ENCODE peak calls at places on chromosomes 7 and 10, in six cellular contexts. One of them, this sample, is unnamed.

GRCh38 chr10:78852447-78852846 is 216.3 kb upstream of the ZMIZ1 start:
- DNase-seq in psoas muscle: no peak
- DNase-seq in osteoblast: no peak
- DNase-seq in prostate gland: no peak
- DNase-seq in Peyer's patch: no peak
- DNase-seq in tibial artery: no peak
- DNase-seq in this sample: no peak

GRCh38 chr10:103969436-103969835 is 2.5 kb downstream of the SLK start:
- DNase-seq in psoas muscle: no peak
- DNase-seq in osteoblast: no peak
- DNase-seq in prostate gland: no peak
- DNase-seq in Peyer's patch: no peak
- DNase-seq in tibial artery: no peak
- DNase-seq in this sample: peak; percentile 23

GRCh38 chr10:62046522-62047239 is 145.2 kb downstream of the ARID5B start:
- DNase-seq in psoas muscle: no peak
- DNase-seq in osteoblast: no peak
- DNase-seq in prostate gland: no peak
- DNase-seq in Peyer's patch: no peak
- DNase-seq in tibial artery: peak; percentile 56
- DNase-seq in this sample: peak; percentile 90

GRCh38 chr7:86930554-86931307 is 128.7 kb downstream of the ELAPOR2 start:
- DNase-seq in psoas muscle: no peak
- DNase-seq in osteoblast: no peak
- DNase-seq in prostate gland: no peak
- DNase-seq in Peyer's patch: no peak
- DNase-seq in tibial artery: no peak
- DNase-seq in this sample: no peak

GRCh38 chr7:6653101-6653995 is 16.2 kb downstream of the ZNF316 start:
- DNase-seq in psoas muscle: no peak
- DNase-seq in osteoblast: peak; percentile 88
- DNase-seq in prostate gland: no peak
- DNase-seq in Peyer's patch: no peak
- DNase-seq in tibial artery: no peak
- DNase-seq in this sample: no peak

GRCh38 chr7:150420242-150420641 is 30.2 kb upstream of the GIMAP8 start:
- DNase-seq in psoas muscle: no peak
- DNase-seq in osteoblast: no peak
- DNase-seq in prostate gland: no peak
- DNase-seq in Peyer's patch: no peak
- DNase-seq in tibial artery: no peak
- DNase-seq in this sample: no peak

GRCh38 chr10:131025333-131025732 is 286.2 kb downstream of the TCERG1L start:
- DNase-seq in psoas muscle: no peak
- DNase-seq in osteoblast: no peak
- DNase-seq in prostate gland: no peak
- DNase-seq in Peyer's patch: peak; percentile 27
- DNase-seq in tibial artery: no peak
- DNase-seq in this sample: no peak

GRCh38 chr10:71613303-71613777 is 106.2 kb downstream of the C10orf105 start:
- DNase-seq in psoas muscle: peak; percentile 44
- DNase-seq in osteoblast: peak; percentile 92
- DNase-seq in prostate gland: no peak
- DNase-seq in Peyer's patch: peak; percentile 76
- DNase-seq in tibial artery: no peak
- DNase-seq in this sample: peak; percentile 13

GRCh38 chr7:92968502-92968901 is 132.1 kb upstream of the CDK6 start:
- DNase-seq in psoas muscle: no peak
- DNase-seq in osteoblast: no peak
- DNase-seq in prostate gland: no peak
- DNase-seq in Peyer's patch: no peak
- DNase-seq in tibial artery: no peak
- DNase-seq in this sample: no peak

GRCh38 chr7:34622182-34622581 is 35.8 kb upstream of the NPSR1 start:
- DNase-seq in psoas muscle: no peak
- DNase-seq in osteoblast: no peak
- DNase-seq in prostate gland: no peak
- DNase-seq in Peyer's patch: no peak
- DNase-seq in tibial artery: no peak
- DNase-seq in this sample: no peak

GRCh38 chr7:90511776-90512175 is 42.3 kb downstream of the PTTG1IP2 start:
- DNase-seq in psoas muscle: no peak
- DNase-seq in osteoblast: no peak
- DNase-seq in prostate gland: no peak
- DNase-seq in Peyer's patch: no peak
- DNase-seq in tibial artery: no peak
- DNase-seq in this sample: no peak

GRCh38 chr7:118186491-118186890 is 2.5 kb downstream of the LSM8 start:
- DNase-seq in psoas muscle: no peak
- DNase-seq in osteoblast: no peak
- DNase-seq in prostate gland: no peak
- DNase-seq in Peyer's patch: no peak
- DNase-seq in tibial artery: no peak
- DNase-seq in this sample: no peak

GRCh38 chr10:57849726-57850357 is 417.9 kb downstream of the IPMK start:
- DNase-seq in psoas muscle: no peak
- DNase-seq in osteoblast: no peak
- DNase-seq in prostate gland: no peak
- DNase-seq in Peyer's patch: no peak
- DNase-seq in tibial artery: no peak
- DNase-seq in this sample: peak; percentile 46

GRCh38 chr7:129244220-129244619 is 19.4 kb downstream of the AHCYL2 start:
- DNase-seq in psoas muscle: no peak
- DNase-seq in osteoblast: no peak
- DNase-seq in prostate gland: no peak
- DNase-seq in Peyer's patch: no peak
- DNase-seq in tibial artery: no peak
- DNase-seq in this sample: no peak

DNA sequence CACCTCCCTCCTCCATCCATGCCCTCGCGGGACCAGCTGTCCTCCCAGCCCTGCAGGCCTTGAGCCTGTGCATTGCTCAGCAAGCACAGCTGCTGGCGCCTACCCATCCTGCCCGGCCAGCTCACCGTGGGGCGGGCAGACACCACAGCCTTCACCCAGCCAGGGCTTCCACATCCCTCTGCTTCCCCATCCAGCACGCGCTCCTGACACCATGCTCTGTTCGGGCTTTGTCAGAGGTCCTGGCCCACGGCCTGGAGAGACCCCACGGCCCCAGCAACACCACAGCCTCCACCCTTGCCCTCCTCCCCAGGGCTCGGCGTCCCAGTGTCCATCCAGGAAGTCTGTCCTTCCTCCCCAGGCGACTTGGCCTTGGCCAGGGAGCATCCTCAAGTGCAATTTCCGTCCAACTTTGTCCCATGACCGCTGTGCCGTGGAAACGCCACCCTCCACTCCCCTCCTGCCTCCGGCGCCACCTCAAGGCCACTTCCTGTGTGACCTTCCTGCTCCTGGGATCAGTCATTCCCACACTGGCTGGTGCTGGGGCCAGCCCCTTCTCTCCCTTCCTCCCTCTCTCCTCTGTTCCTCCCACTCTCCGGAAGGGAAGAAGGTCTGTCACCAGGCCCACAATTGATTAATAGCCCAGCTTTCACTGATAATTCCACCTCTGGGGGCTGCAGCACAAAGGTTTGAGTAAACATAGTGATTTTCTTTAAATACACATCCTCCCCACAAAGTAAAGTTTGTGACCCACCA is 71.5 kb upstream of the SMNDC1 start:
- DNase-seq in psoas muscle: peak; percentile 41
- DNase-seq in osteoblast: no peak
- DNase-seq in prostate gland: no peak
- DNase-seq in Peyer's patch: no peak
- DNase-seq in tibial artery: no peak
- DNase-seq in this sample: no peak
- TF ChIP-seq CTCF in psoas muscle: no peak
- TF ChIP-seq CTCF in osteoblast: no peak
- TF ChIP-seq CTCF in prostate gland: no peak
- TF ChIP-seq CTCF in Peyer's patch: no peak
- TF ChIP-seq CTCF in tibial artery: no peak
- TF ChIP-seq CTCF in this sample: no peak

DNA sequence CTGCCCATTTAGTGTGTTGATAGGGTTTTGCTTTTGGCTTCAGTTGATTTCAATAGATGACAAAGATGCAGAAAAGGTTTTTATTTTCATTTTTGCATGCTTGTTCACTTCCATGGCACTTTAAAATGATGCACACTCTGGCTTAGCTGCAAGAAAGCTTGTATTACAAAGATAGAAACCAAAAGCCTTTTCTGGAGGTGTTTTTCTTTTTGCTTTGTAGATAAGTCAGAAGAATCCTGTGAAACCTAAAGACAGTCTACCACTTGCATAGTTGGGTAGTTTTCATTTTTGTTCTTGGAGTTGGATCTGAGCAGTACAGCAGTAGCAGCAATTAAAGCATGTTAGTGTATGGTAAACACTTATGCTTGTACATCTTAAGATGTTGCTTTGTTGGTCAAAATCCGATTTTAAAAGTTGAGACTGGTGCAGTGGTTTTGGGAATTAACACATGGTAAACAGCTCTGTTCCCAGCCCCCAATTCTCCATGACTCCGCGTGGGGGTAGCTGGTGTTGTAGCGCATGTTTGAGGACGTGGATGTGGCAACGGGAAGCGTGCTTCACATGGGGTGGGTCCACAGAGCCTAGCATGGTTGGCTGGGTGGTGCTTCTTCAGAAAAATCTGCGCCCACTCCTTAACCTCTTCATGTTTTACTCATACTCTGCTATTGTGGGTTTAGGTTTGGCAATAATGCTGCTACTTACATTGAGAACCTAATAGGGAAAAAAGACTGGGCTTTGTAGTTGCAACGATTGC is 19.8 kb downstream of the CCNY start:
- DNase-seq in psoas muscle: no peak
- DNase-seq in osteoblast: peak; percentile 81
- DNase-seq in prostate gland: no peak
- DNase-seq in Peyer's patch: no peak
- DNase-seq in tibial artery: no peak
- DNase-seq in this sample: no peak
- H3K4me3 ChIP-seq in psoas muscle: no peak overlapping the region
- H3K4me3 ChIP-seq in osteoblast: peak overlapping the region; percentile 7
- H3K4me3 ChIP-seq in prostate gland: no peak overlapping the region
- H3K4me3 ChIP-seq in Peyer's patch: no peak overlapping the region
- H3K4me3 ChIP-seq in tibial artery: no peak overlapping the region
- H3K4me3 ChIP-seq in this sample: no peak overlapping the region

GRCh38 chr10:50855015-50855414 is 30.4 kb downstream of the A1CF start:
- DNase-seq in psoas muscle: no peak
- DNase-seq in osteoblast: no peak
- DNase-seq in prostate gland: no peak
- DNase-seq in Peyer's patch: no peak
- DNase-seq in tibial artery: no peak
- DNase-seq in this sample: peak; percentile 3

GRCh38 chr10:50855461-50855860 is 30.0 kb downstream of the A1CF start:
- DNase-seq in psoas muscle: no peak
- DNase-seq in osteoblast: no peak
- DNase-seq in prostate gland: no peak
- DNase-seq in Peyer's patch: no peak
- DNase-seq in tibial artery: no peak
- DNase-seq in this sample: no peak

GRCh38 chr10:50853557-50853956 is 31.9 kb downstream of the A1CF start:
- DNase-seq in psoas muscle: no peak
- DNase-seq in osteoblast: no peak
- DNase-seq in prostate gland: no peak
- DNase-seq in Peyer's patch: no peak
- DNase-seq in tibial artery: no peak
- DNase-seq in this sample: no peak

GRCh38 chr10:50850576-50851340 is 34.7 kb downstream of the A1CF start:
- DNase-seq in psoas muscle: no peak
- DNase-seq in osteoblast: no peak
- DNase-seq in prostate gland: no peak
- DNase-seq in Peyer's patch: no peak
- DNase-seq in tibial artery: no peak
- DNase-seq in this sample: peak; percentile 4

DNA sequence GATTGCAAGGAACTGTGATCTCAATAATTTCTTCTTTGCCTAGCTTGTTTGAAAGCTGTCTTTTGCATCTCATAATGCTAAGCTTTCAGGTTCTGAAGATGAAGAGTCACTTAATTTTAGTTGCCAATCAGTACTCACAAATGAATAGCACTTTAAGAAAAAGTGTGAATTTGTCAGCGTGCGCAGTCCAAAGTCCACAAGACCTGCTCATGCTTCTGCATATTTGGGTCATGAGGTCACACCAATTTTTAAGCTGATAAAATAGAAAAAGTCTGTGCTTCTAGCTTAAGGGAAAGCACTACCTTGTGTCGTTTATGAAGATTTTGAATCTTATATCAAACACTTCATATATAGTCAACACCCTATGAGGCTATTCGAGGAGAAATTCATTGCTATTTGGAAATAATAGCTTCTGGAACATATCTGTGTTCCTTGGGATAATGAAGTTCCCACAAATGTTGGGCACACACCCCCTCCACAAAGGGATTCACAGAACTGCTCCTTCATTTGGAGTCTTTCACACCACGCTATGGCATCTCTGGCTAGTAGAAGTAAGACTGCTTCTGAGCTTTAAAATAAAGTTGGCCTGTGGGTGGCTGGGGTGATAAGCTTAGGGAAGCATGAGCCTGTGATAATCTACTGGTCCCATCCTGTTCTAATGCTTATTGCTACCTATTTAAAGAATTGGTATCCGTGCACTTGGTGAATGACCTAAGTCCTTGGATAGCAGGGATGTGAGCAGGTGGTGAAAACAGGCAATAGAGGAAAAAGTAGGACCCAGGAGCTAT is 33.3 kb downstream of the A1CF start:
- DNase-seq in psoas muscle: no peak
- DNase-seq in osteoblast: no peak
- DNase-seq in prostate gland: no peak
- DNase-seq in Peyer's patch: no peak
- DNase-seq in tibial artery: no peak
- DNase-seq in this sample: no peak
- TF ChIP-seq CTCF in psoas muscle: no peak
- TF ChIP-seq CTCF in osteoblast: no peak
- TF ChIP-seq CTCF in prostate gland: no peak
- TF ChIP-seq CTCF in Peyer's patch: no peak
- TF ChIP-seq CTCF in tibial artery: no peak
- TF ChIP-seq CTCF in this sample: no peak

DNA sequence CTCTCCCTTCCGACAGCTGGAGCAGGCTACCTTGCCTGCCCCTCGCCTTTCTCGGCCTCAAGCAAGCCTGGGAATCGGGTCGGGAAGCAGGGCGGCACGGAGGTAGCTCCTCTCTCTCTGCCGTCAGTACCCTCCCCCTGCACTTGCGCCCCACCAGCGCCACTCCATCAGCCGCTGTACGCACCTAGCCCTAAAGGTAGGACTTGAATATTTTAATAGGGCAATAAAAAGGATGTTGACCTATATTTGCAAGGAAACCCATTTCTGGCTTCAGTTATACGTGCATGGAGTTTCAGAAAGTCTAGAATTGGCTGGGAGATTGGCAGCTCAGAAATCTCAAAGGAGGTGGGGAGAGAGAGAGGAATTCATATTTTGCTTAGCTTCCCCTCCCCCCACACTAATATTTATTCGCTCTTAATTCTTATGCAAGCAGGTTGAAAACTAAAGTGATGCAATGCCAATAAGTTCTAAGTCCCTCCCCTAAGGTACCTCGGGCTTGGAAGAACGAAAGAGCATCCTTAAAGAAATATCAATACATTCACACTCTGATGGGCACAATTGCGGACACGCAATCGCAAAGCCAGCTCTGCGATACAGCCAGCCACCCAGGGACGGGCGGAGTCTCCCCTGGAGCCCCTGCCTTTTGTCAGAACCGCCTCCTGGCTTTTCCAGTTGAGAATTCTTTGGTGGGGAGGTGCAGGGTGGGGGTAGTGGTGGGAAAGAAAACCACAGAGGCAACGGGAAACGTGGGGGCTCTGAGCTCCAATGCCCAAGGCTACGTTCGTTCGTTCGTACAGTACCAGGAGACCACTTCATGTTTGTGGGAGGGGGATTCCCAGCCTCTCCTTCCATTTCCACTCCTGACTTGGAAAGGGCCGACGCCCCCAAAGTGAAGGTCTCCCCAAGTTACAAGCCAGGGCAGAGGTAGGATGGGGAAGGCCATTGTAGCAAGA is 1.4 kb downstream of the SHH start:
- DNase-seq in psoas muscle: no peak
- DNase-seq in osteoblast: peak; percentile 78
- DNase-seq in prostate gland: no peak
- DNase-seq in Peyer's patch: no peak
- DNase-seq in tibial artery: no peak
- DNase-seq in this sample: no peak
- H3K4me3 ChIP-seq in psoas muscle: no peak overlapping the region
- H3K4me3 ChIP-seq in osteoblast: no peak overlapping the region
- H3K4me3 ChIP-seq in prostate gland: peak overlapping the region; percentile 24
- H3K4me3 ChIP-seq in Peyer's patch: peak overlapping the region; percentile 56
- H3K4me3 ChIP-seq in tibial artery: no peak overlapping the region
- H3K4me3 ChIP-seq in this sample: no peak overlapping the region